ENCODE peak calls at places on chromosomes 3 and 15, in four cellular contexts. P is breast epithelium, V is cardiac muscle cell, T is Panc1. Z is an unnamed sample.

GRCh38 chr15:30063829-30064559 is 18.8 kb upstream of the GOLGA8J start:
- DNase-seq in V (no peak), P (no peak), T (no peak), Z (no peak)

GRCh38 chr15:28260317-28260716 is 61.7 kb downstream of the HERC2 start:
- DNase-seq in T (no peak), P (no peak), V (no peak), Z (no peak)

GRCh38 chr3:151168269-151169094 is 34.5 kb downstream of the GPR171 start:
- DNase-seq in P (peak), V (peak), T (peak), Z (no peak)

GRCh38 chr3:117873236-117873635 is 1161.4 kb downstream of the IGSF11 start:
- DNase-seq in P (no peak), T (no peak), V (peak), Z (peak)

GRCh38 chr15:51332211-51333147 is 5.9 kb downstream of the CYP19A1 start:
- DNase-seq in P (no peak), V (peak), T (no peak), Z (no peak)

GRCh38 chr15:46413799-46414198 is 779.0 kb downstream of the SQOR start:
- DNase-seq in P (no peak), V (no peak), T (no peak), Z (no peak)

GRCh38 chr3:5376761-5377160 is 189.3 kb downstream of the EDEM1 start:
- DNase-seq in T (no peak), V (no peak), P (no peak), Z (no peak)

GRCh38 chr15:44125879-44126278 is 69.2 kb downstream of the FRMD5 start:
- DNase-seq in T (no peak), P (no peak), V (no peak), Z (no peak)

GRCh38 chr3:120306519-120307455 is 21.8 kb upstream of the GPR156 start:
- DNase-seq in P (no peak), V (no peak), T (no peak), Z (no peak)

GRCh38 chr3:71130516-71131384 is 452.8 kb downstream of the FOXP1 start:
- DNase-seq in V (peak), P (peak), T (no peak), Z (peak)

GRCh38 chr3:113166357-113166718 is 45.0 kb upstream of the BOC start:
- DNase-seq in T (no peak), P (no peak), V (no peak), Z (no peak)

GRCh38 chr3:196962930-196963259 is 5.7 kb downstream of the PIGZ start:
- DNase-seq in T (no peak), V (no peak), P (no peak), Z (no peak)

GRCh38 chr3:142019794-142020320 is 129.5 kb downstream of the TFDP2 start:
- DNase-seq in P (no peak), V (no peak), T (no peak), Z (no peak)

GRCh38 chr3:53166781-53167291 is 5.8 kb downstream of the PRKCD start:
- DNase-seq in V (peak), T (no peak), P (no peak), Z (peak)

GRCh38 chr15:81054236-81054635 is 53.5 kb downstream of the TLNRD1 start:
- DNase-seq in V (peak), T (no peak), P (no peak), Z (no peak)

GRCh38 chr15:99481406-99481805 is 84.4 kb upstream of the MEF2A start:
- DNase-seq in T (no peak), P (no peak), V (no peak), Z (no peak)

GRCh38 chr15:84834969-84835368 is 17.8 kb downstream of the ALPK3 start:
- DNase-seq in P (no peak), V (no peak), T (no peak), Z (no peak)

GRCh38 chr15:58424722-58425121 is 7.1 kb upstream of the LIPC start:
- DNase-seq in P (no peak), V (no peak), T (no peak), Z (no peak)

GRCh38 chr15:39140060-39140604 is 440.7 kb upstream of the THBS1 start:
- DNase-seq in P (no peak), T (no peak), V (peak), Z (no peak)

GRCh38 chr15:84151205-84151931 is 84.2 kb upstream of the GOLGA6L4 start:
- DNase-seq in V (peak), T (no peak), P (no peak), Z (no peak)

GRCh38 chr3:113523241-113523640 is 8.3 kb upstream of the SPICE1 start:
- DNase-seq in T (no peak), P (no peak), V (no peak), Z (no peak)

GRCh38 chr15:49036650-49037545 is 9.3 kb downstream of the SECISBP2L start:
- DNase-seq in P (no peak), V (peak), T (no peak), Z (no peak)

GRCh38 chr3:11774296-11774877 is 72.3 kb downstream of the TAMM41 start:
- DNase-seq in V (peak), T (no peak), P (peak), Z (no peak)

GRCh38 chr3:132265488-132265887 is 51.7 kb upstream of the ACP3 start:
- DNase-seq in V (no peak), P (no peak), T (no peak), Z (no peak)

GRCh38 chr3:132262956-132263355 is 54.3 kb upstream of the ACP3 start:
- DNase-seq in V (no peak), T (no peak), P (no peak), Z (no peak)

GRCh38 chr3:132265008-132265407 is 52.2 kb upstream of the ACP3 start:
- DNase-seq in T (no peak), P (no peak), V (no peak), Z (no peak)

GRCh38 chr3:132268956-132269355 is 48.3 kb upstream of the ACP3 start:
- DNase-seq in P (no peak), T (no peak), V (peak), Z (no peak)

GRCh38 chr3:132267594-132267993 is 49.6 kb upstream of the ACP3 start:
- DNase-seq in T (no peak), P (no peak), V (no peak), Z (no peak)
- H3K27ac ChIP-seq in T (no peak), P (no peak), V (no peak), Z (no peak)

GRCh38 chr15:74039656-74040010 is 42.7 kb downstream of the GOLGA6A start:
- DNase-seq in V (no peak), P (no peak), T (no peak), Z (no peak)
- H3K27ac ChIP-seq in V (no peak), P (peak), T (no peak), Z (no peak)

GRCh38 chr3:58010562-58010961 is 2.3 kb downstream of the FLNB start:
- DNase-seq in P (no peak), T (no peak), V (no peak), Z (no peak)

GRCh38 chr3:58009749-58010535 is 1.7 kb downstream of the FLNB start:
- DNase-seq in T (no peak), P (peak), V (no peak), Z (no peak)

GRCh38 chr3:58006661-58007060 is 1.6 kb upstream of the FLNB start:
- DNase-seq in V (no peak), T (no peak), P (no peak), Z (no peak)

GRCh38 chr3:58009026-58009748 is 965 bp downstream of the FLNB start:
- DNase-seq in T (no peak), P (no peak), V (no peak), Z (no peak)

GRCh38 chr3:58008140-58009025 is at the start of gene FLNB:
- DNase-seq in P (peak), V (peak), T (no peak), Z (peak)
- H3K27ac ChIP-seq in P (peak), V (no peak), T (peak), Z (peak)

GRCh38 chr15:31333119-31333518 is 6.5 kb downstream of the KLF13 start:
- DNase-seq in T (no peak), P (no peak), V (no peak), Z (no peak)
- H3K27ac ChIP-seq in T (no peak), P (no peak), V (no peak), Z (no peak)

GRCh38 chr3:129122697-129123055 is 1.1 kb upstream of the RAB43 start:
- DNase-seq in V (peak), P (peak), T (no peak), Z (no peak)

GRCh38 chr3:129128357-129129155 is 7.0 kb upstream of the RAB43 start:
- DNase-seq in P (no peak), T (no peak), V (no peak), Z (no peak)

GRCh38 chr3:129130291-129130813 is 8.7 kb upstream of the RAB43 start:
- DNase-seq in T (no peak), V (no peak), P (no peak), Z (no peak)

GRCh38 chr3:129123314-129124060 is 1.9 kb upstream of the RAB43 start:
- DNase-seq in V (no peak), P (no peak), T (no peak), Z (no peak)

DNA sequence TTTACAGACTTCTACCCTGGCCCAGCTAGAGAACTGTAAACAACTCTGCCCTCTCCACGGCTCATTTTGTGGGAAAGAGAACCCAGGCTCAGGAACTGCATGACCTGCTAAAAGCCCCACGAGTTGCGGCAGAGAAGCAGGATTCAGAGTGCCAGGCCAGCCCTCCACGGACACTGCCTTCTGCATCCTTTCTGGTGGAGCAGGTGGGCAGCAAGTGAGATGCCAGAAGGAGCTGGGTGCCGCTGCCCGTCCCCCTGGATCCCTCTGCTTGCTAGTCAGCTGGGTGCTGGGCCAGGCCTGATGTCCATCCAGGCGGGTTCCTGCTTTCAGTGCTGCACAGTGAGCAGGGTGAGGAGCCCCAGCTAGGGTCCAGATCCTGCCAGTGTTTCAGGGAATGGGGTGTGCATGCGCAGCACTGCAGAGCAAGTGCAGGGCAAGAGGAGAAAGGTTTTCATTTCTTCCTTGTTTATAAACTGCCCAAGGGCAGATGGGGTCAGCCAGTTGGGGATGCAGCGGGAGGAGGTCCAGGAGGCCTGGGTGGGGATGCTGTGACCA is 5.2 kb upstream of the RAB43 start:
- DNase-seq in V (no peak), T (no peak), P (no peak), Z (no peak)
- H3K27ac ChIP-seq in V (no peak), T (no peak), P (no peak), Z (no peak)

GRCh38 chr3:125382323-125382722 is 7.2 kb upstream of the ZNF148 start:
- DNase-seq in T (no peak), V (peak), P (no peak), Z (no peak)

GRCh38 chr3:125379483-125379882 is 4.4 kb upstream of the ZNF148 start:
- DNase-seq in T (no peak), V (no peak), P (no peak), Z (no peak)

GRCh38 chr3:125381743-125382142 is 6.6 kb upstream of the ZNF148 start:
- DNase-seq in P (no peak), V (no peak), T (no peak), Z (no peak)

GRCh38 chr3:125383744-125384143 is 8.6 kb upstream of the ZNF148 start:
- DNase-seq in T (no peak), V (no peak), P (no peak), Z (no peak)

DNA sequence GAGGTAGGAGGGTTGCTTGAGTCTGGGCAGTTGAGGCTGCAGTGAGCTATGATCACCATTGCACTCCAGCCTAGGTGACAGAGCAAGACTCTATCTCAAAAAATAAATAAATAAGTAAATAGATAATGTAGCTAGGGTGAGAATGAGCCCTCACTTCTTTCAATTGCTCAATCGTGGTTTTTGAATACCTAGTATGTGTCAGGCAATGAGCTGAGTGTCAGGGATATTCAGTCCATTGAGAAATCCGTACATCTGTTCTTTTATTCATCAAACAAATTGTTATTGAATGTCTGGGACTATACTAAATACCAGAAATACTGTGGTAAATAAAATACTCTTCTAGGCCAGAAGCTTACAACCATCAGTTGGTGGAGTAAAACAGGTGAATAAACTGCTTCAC is 6.2 kb upstream of the ZNF148 start:
- DNase-seq in V (no peak), T (no peak), P (no peak), Z (no peak)
- H3K27ac ChIP-seq in V (no peak), T (no peak), P (no peak), Z (no peak)

GRCh38 chr3:186917660-186918312 is 12.5 kb upstream of the ST6GAL1 start:
- DNase-seq in T (no peak), P (no peak), V (no peak), Z (no peak)
- H3K27ac ChIP-seq in T (no peak), P (no peak), V (no peak), Z (no peak)

DNA sequence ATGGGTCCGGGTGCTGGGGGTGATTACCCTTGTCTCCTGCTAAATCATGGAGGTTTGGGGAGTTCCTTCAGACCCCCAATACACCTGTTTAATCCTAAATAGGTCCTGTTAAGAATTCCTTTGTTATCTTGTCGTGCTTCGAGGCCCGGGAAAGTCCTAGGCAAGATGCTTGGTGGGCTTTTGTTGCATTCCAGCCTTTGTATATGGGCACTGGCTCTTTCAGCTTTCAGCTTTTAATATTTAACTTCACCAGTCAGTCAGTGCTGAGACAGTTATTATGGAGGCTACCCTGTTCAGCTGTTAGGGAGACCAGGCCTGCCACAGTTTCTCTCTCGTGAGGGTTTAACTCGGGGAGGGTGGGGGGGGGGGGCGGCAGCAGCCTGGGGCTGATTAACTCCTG is 109.5 kb downstream of the SLCO3A1 start:
- DNase-seq in V (no peak), P (no peak), T (no peak), Z (no peak)
- H3K27ac ChIP-seq in V (no peak), P (no peak), T (no peak), Z (no peak)